ENCODE peak calls at places on chromosomes 2 and 18, in four cellular contexts. One of them, this sample, is unnamed.

GRCh38 chr2:73333564-73333963 is 40.2 kb upstream of the EGR4 start:
- DNase-seq in A549: no peak
- DNase-seq in K562: no peak
- DNase-seq in HepG2: peak
- DNase-seq in this sample: no peak

GRCh38 chr2:2332381-2332780 is 1.3 kb upstream of the MYT1L start:
- DNase-seq in A549: no peak
- DNase-seq in K562: no peak
- DNase-seq in HepG2: no peak
- DNase-seq in this sample: no peak

GRCh38 chr18:49519041-49519971 is 32.3 kb upstream of the C18orf32 start:
- DNase-seq in A549: no peak
- DNase-seq in K562: no peak
- DNase-seq in HepG2: no peak
- DNase-seq in this sample: no peak

GRCh38 chr2:68043719-68044498 is 18.9 kb downstream of the C1D start:
- DNase-seq in A549: peak
- DNase-seq in K562: no peak
- DNase-seq in HepG2: no peak
- DNase-seq in this sample: no peak

GRCh38 chr18:47970664-47971523 is 40.4 kb upstream of the SMAD2 start:
- DNase-seq in A549: no peak
- DNase-seq in K562: no peak
- DNase-seq in HepG2: no peak
- DNase-seq in this sample: no peak

GRCh38 chr2:67936995-67937394 is 125.8 kb downstream of the C1D start:
- DNase-seq in A549: no peak
- DNase-seq in K562: no peak
- DNase-seq in HepG2: no peak
- DNase-seq in this sample: no peak

GRCh38 chr2:48607307-48608014 is 10.2 kb upstream of the GTF2A1L start:
- DNase-seq in A549: no peak
- DNase-seq in K562: peak
- DNase-seq in HepG2: no peak
- DNase-seq in this sample: no peak

GRCh38 chr2:84815146-84815545 is 65.7 kb downstream of the TRABD2A start:
- DNase-seq in A549: no peak
- DNase-seq in K562: no peak
- DNase-seq in HepG2: no peak
- DNase-seq in this sample: no peak

GRCh38 chr2:239890347-239890746 is 134.8 kb downstream of the NDUFA10 start:
- DNase-seq in A549: no peak
- DNase-seq in K562: no peak
- DNase-seq in HepG2: no peak
- DNase-seq in this sample: no peak
- TF ChIP-seq RNF2 in A549: no peak
- TF ChIP-seq RNF2 in K562: no peak
- TF ChIP-seq RNF2 in HepG2: no peak
- TF ChIP-seq RNF2 in this sample: no peak

GRCh38 chr2:114082731-114083433 is 193.0 kb downstream of the ACTR3 start:
- DNase-seq in A549: no peak
- DNase-seq in K562: no peak
- DNase-seq in HepG2: no peak
- DNase-seq in this sample: no peak
- TF ChIP-seq CEBPB in A549: no peak
- TF ChIP-seq CEBPB in K562: no peak
- TF ChIP-seq CEBPB in HepG2: no peak
- TF ChIP-seq CEBPB in this sample: no peak

GRCh38 chr2:127027715-127028114 is 79.2 kb downstream of the BIN1 start:
- DNase-seq in A549: peak
- DNase-seq in K562: no peak
- DNase-seq in HepG2: no peak
- DNase-seq in this sample: peak

GRCh38 chr2:127024769-127025356 is 82.1 kb downstream of the BIN1 start:
- DNase-seq in A549: peak
- DNase-seq in K562: no peak
- DNase-seq in HepG2: no peak
- DNase-seq in this sample: peak

GRCh38 chr2:127022817-127023216 is 84.1 kb downstream of the BIN1 start:
- DNase-seq in A549: no peak
- DNase-seq in K562: no peak
- DNase-seq in HepG2: no peak
- DNase-seq in this sample: peak

GRCh38 chr2:127023504-127023903 is 83.5 kb downstream of the BIN1 start:
- DNase-seq in A549: no peak
- DNase-seq in K562: no peak
- DNase-seq in HepG2: no peak
- DNase-seq in this sample: peak

DNA sequence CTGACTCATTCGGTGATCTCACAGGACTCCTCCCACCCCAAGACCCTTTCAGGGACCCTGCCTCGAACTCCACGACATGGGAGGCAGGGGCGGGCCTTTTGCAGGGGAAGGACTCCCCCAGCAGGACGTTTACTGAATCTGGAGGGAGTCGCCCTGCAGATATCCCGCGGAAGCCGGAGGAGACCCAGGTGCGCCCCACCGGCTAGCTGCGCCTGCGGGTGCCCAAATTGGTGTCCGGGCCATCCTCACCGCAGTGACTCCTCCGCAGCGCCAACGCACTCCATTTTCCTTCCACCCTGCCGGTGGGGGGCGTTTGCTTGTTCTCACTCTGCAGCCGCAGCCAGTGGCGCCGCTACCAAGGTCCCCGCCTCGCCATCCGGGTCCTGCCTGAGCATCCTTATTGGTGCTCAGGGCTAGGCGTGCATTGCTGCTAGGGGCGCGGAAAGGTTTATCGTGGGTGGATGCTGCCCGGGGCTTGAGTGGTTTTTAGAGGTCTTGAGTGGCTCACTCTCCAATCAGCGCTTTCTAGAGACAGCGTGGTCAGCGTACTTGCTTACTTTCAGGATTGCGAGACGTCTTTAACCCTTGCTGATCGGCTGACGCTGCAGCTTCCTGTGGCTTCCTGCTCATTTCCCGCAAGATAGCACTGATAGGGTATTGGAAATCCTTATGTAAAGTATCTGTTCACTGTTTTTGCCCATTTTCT is 81.4 kb downstream of the BIN1 start:
- DNase-seq in A549: peak
- DNase-seq in K562: no peak
- DNase-seq in HepG2: no peak
- DNase-seq in this sample: no peak
- TF ChIP-seq RNF2 in A549: no peak
- TF ChIP-seq RNF2 in K562: no peak
- TF ChIP-seq RNF2 in HepG2: no peak
- TF ChIP-seq RNF2 in this sample: no peak

DNA sequence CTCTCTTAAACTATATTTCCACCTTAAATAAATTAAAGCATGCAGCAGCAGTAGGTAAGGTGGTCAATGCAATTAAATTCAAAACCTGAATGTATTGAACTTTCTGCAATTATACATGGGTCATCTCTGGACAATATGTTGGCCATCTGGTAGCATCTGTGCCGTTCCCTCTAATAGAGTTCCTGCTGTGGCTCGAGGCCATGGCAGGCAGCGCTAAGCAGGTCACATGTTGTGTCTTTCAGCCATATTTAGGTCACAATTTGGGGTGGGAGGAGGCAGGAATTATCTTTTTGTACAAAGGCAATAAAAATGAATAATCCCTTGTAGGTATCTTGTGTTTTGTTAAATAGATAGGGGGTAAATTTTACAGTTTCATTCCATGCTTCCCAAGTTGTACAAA is 676.2 kb downstream of the ZEB2 start:
- DNase-seq in A549: no peak
- DNase-seq in K562: no peak
- DNase-seq in HepG2: no peak
- DNase-seq in this sample: no peak
- TF ChIP-seq CEBPB in A549: no peak
- TF ChIP-seq CEBPB in K562: no peak
- TF ChIP-seq CEBPB in HepG2: no peak
- TF ChIP-seq CEBPB in this sample: no peak

GRCh38 chr18:58223717-58224424 is 179.8 kb downstream of the NEDD4L start:
- DNase-seq in A549: peak
- DNase-seq in K562: peak
- DNase-seq in HepG2: peak
- DNase-seq in this sample: no peak
- TF ChIP-seq RNF2 in A549: no peak
- TF ChIP-seq RNF2 in K562: no peak
- TF ChIP-seq RNF2 in HepG2: no peak
- TF ChIP-seq RNF2 in this sample: no peak

GRCh38 chr2:147937744-147938349 is 82.7 kb downstream of the ORC4 start:
- DNase-seq in A549: peak
- DNase-seq in K562: peak
- DNase-seq in HepG2: peak
- DNase-seq in this sample: no peak
- TF ChIP-seq CEBPB in A549: no peak
- TF ChIP-seq CEBPB in K562: no peak
- TF ChIP-seq CEBPB in HepG2: no peak
- TF ChIP-seq CEBPB in this sample: no peak

GRCh38 chr2:98730851-98731708 is at the start of gene MGAT4A:
- DNase-seq in A549: peak
- DNase-seq in K562: peak
- DNase-seq in HepG2: peak
- DNase-seq in this sample: peak
- TF ChIP-seq RNF2 in A549: no peak
- TF ChIP-seq RNF2 in K562: no peak
- TF ChIP-seq RNF2 in HepG2: peak
- TF ChIP-seq RNF2 in this sample: no peak

GRCh38 chr2:64672708-64673107 is 19.0 kb upstream of the SERTAD2 start:
- DNase-seq in A549: no peak
- DNase-seq in K562: no peak
- DNase-seq in HepG2: no peak
- DNase-seq in this sample: no peak
- TF ChIP-seq CEBPB in A549: no peak
- TF ChIP-seq CEBPB in K562: no peak
- TF ChIP-seq CEBPB in HepG2: no peak
- TF ChIP-seq CEBPB in this sample: no peak

GRCh38 chr2:227849906-227850305 is 21.5 kb upstream of the DAW1 start:
- DNase-seq in A549: no peak
- DNase-seq in K562: no peak
- DNase-seq in HepG2: no peak
- DNase-seq in this sample: no peak
- TF ChIP-seq RNF2 in A549: no peak
- TF ChIP-seq RNF2 in K562: no peak
- TF ChIP-seq RNF2 in HepG2: no peak
- TF ChIP-seq RNF2 in this sample: no peak

DNA sequence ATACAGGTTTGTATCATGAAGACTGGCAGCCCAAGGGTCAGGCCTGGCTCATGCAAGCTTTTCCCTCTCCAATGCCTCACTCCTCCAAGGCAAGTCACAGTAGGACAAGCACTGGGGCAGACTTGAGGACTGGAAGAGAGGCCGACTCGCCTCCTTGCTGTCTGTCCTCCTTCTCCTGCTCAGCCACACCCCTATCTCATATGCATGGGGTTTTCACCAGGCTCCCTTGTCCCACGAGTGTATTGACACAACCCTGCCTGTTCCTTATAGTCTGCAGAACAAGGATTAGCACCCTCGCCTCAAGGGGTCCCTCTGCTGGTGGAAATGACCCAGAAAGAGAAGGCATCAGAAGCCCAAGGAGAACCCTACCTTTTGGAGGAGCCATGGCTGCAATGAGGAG is 223.7 kb downstream of the SOX11 start:
- DNase-seq in A549: peak
- DNase-seq in K562: peak
- DNase-seq in HepG2: peak
- DNase-seq in this sample: peak
- TF ChIP-seq CEBPB in A549: no peak
- TF ChIP-seq CEBPB in K562: no peak
- TF ChIP-seq CEBPB in HepG2: no peak
- TF ChIP-seq CEBPB in this sample: no peak

This sample was measured in H1.